ENCODE peak calls at places on chromosomes 12 and 14, in nine cellular contexts. One of them, this sample, is unnamed. For H3K36me3, the result is how much of the 10 kb centered on the place peaks cover.

GRCh38 chr12:112456029-112456428 is 37.3 kb downstream of the PTPN11 start:
- DNase-seq in mammary epithelial cell: no peak
- DNase-seq in kidney epithelial cell: no peak
- DNase-seq in GM23338: no peak
- DNase-seq in MM.1S: no peak
- DNase-seq in IMR-90: no peak
- DNase-seq in suprapubic skin: no peak
- DNase-seq in MG63: no peak
- DNase-seq in body of pancreas: no peak
- DNase-seq in this sample: no peak

GRCh38 chr14:64998455-64998931 is 11.8 kb downstream of the FNTB start:
- DNase-seq in body of pancreas: no peak
- DNase-seq in MG63: no peak
- DNase-seq in kidney epithelial cell: no peak
- DNase-seq in MM.1S: no peak
- DNase-seq in mammary epithelial cell: peak
- DNase-seq in IMR-90: peak
- DNase-seq in GM23338: no peak
- DNase-seq in suprapubic skin: no peak
- DNase-seq in this sample: no peak

GRCh38 chr14:91918159-91918883 is 29.2 kb downstream of the FBLN5 start:
- DNase-seq in MG63: no peak
- DNase-seq in kidney epithelial cell: no peak
- DNase-seq in GM23338: no peak
- DNase-seq in IMR-90: no peak
- DNase-seq in suprapubic skin: no peak
- DNase-seq in body of pancreas: no peak
- DNase-seq in mammary epithelial cell: no peak
- DNase-seq in MM.1S: no peak
- DNase-seq in this sample: no peak

GRCh38 chr12:69583203-69583602 is 2.1 kb upstream of the CCT2 start:
- DNase-seq in MM.1S: no peak
- DNase-seq in MG63: peak
- DNase-seq in IMR-90: no peak
- DNase-seq in kidney epithelial cell: no peak
- DNase-seq in body of pancreas: no peak
- DNase-seq in suprapubic skin: no peak
- DNase-seq in GM23338: peak
- DNase-seq in mammary epithelial cell: no peak
- DNase-seq in this sample: no peak

GRCh38 chr12:108080363-108080762 is 48.7 kb upstream of the WSCD2 start:
- DNase-seq in MM.1S: no peak
- DNase-seq in MG63: no peak
- DNase-seq in kidney epithelial cell: no peak
- DNase-seq in suprapubic skin: no peak
- DNase-seq in IMR-90: no peak
- DNase-seq in body of pancreas: no peak
- DNase-seq in GM23338: peak
- DNase-seq in mammary epithelial cell: no peak
- DNase-seq in this sample: no peak

GRCh38 chr14:20609215-20610001 is 18.2 kb upstream of the RNASE12 start:
- DNase-seq in MM.1S: peak
- DNase-seq in suprapubic skin: peak
- DNase-seq in mammary epithelial cell: peak
- DNase-seq in IMR-90: peak
- DNase-seq in kidney epithelial cell: peak
- DNase-seq in body of pancreas: peak
- DNase-seq in MG63: peak
- DNase-seq in GM23338: peak
- DNase-seq in this sample: peak

GRCh38 chr14:58832010-58832409 is 194.2 kb downstream of the DACT1 start:
- DNase-seq in IMR-90: no peak
- DNase-seq in GM23338: no peak
- DNase-seq in MM.1S: no peak
- DNase-seq in kidney epithelial cell: no peak
- DNase-seq in suprapubic skin: no peak
- DNase-seq in mammary epithelial cell: peak
- DNase-seq in MG63: no peak
- DNase-seq in body of pancreas: no peak
- DNase-seq in this sample: no peak

GRCh38 chr14:73237786-73238261 is 518 bp downstream of the PAPLN start:
- DNase-seq in MG63: no peak
- DNase-seq in GM23338: peak
- DNase-seq in MM.1S: no peak
- DNase-seq in mammary epithelial cell: no peak
- DNase-seq in suprapubic skin: no peak
- DNase-seq in IMR-90: no peak
- DNase-seq in body of pancreas: no peak
- DNase-seq in kidney epithelial cell: no peak
- DNase-seq in this sample: no peak

GRCh38 chr14:85471156-85471555 is 58.8 kb upstream of the FLRT2 start:
- DNase-seq in kidney epithelial cell: no peak
- DNase-seq in GM23338: no peak
- DNase-seq in IMR-90: peak
- DNase-seq in MM.1S: no peak
- DNase-seq in body of pancreas: no peak
- DNase-seq in suprapubic skin: no peak
- DNase-seq in mammary epithelial cell: no peak
- DNase-seq in MG63: no peak
- DNase-seq in this sample: no peak

GRCh38 chr12:108996320-108996719 is 24.5 kb downstream of the SVOP start:
- DNase-seq in MG63: no peak
- DNase-seq in kidney epithelial cell: no peak
- DNase-seq in mammary epithelial cell: no peak
- DNase-seq in GM23338: no peak
- DNase-seq in body of pancreas: no peak
- DNase-seq in suprapubic skin: no peak
- DNase-seq in IMR-90: no peak
- DNase-seq in MM.1S: no peak
- DNase-seq in this sample: no peak

GRCh38 chr12:3700861-3701260 is 52.0 kb downstream of the CRACR2A start:
- DNase-seq in body of pancreas: no peak
- DNase-seq in MM.1S: no peak
- DNase-seq in mammary epithelial cell: no peak
- DNase-seq in kidney epithelial cell: no peak
- DNase-seq in MG63: no peak
- DNase-seq in GM23338: no peak
- DNase-seq in IMR-90: peak
- DNase-seq in suprapubic skin: no peak
- DNase-seq in this sample: no peak

GRCh38 chr12:53577941-53578352 is 48.2 kb downstream of the ATF7 start:
- DNase-seq in body of pancreas: no peak
- DNase-seq in MM.1S: no peak
- DNase-seq in suprapubic skin: no peak
- DNase-seq in GM23338: no peak
- DNase-seq in kidney epithelial cell: no peak
- DNase-seq in mammary epithelial cell: no peak
- DNase-seq in IMR-90: no peak
- DNase-seq in MG63: no peak
- DNase-seq in this sample: no peak

GRCh38 chr12:125032466-125033152 is 32.6 kb upstream of the AACS start:
- DNase-seq in kidney epithelial cell: no peak
- DNase-seq in MG63: no peak
- DNase-seq in mammary epithelial cell: no peak
- DNase-seq in MM.1S: no peak
- DNase-seq in GM23338: no peak
- DNase-seq in suprapubic skin: no peak
- DNase-seq in IMR-90: no peak
- DNase-seq in body of pancreas: no peak
- DNase-seq in this sample: no peak

GRCh38 chr12:105233045-105233905 is 2.7 kb downstream of the APPL2 start:
- DNase-seq in IMR-90: no peak
- DNase-seq in mammary epithelial cell: no peak
- DNase-seq in MM.1S: no peak
- DNase-seq in body of pancreas: no peak
- DNase-seq in MG63: no peak
- DNase-seq in GM23338: no peak
- DNase-seq in kidney epithelial cell: no peak
- DNase-seq in suprapubic skin: no peak
- DNase-seq in this sample: no peak

GRCh38 chr12:124296295-124296915 is 1.5 kb downstream of the RFLNA start:
- DNase-seq in MM.1S: no peak
- DNase-seq in MG63: no peak
- DNase-seq in GM23338: peak
- DNase-seq in suprapubic skin: no peak
- DNase-seq in mammary epithelial cell: no peak
- DNase-seq in IMR-90: no peak
- DNase-seq in body of pancreas: no peak
- DNase-seq in kidney epithelial cell: no peak
- DNase-seq in this sample: no peak

GRCh38 chr14:69298131-69299071 is 38.4 kb downstream of the GALNT16 start:
- DNase-seq in GM23338: no peak
- DNase-seq in body of pancreas: no peak
- DNase-seq in MM.1S: no peak
- DNase-seq in IMR-90: no peak
- DNase-seq in MG63: no peak
- DNase-seq in suprapubic skin: no peak
- DNase-seq in mammary epithelial cell: no peak
- DNase-seq in kidney epithelial cell: no peak
- DNase-seq in this sample: no peak

GRCh38 chr14:64971890-64972785 is at the start of gene RAB15:
- DNase-seq in suprapubic skin: no peak
- DNase-seq in IMR-90: peak
- DNase-seq in body of pancreas: peak
- DNase-seq in MM.1S: no peak
- DNase-seq in GM23338: peak
- DNase-seq in MG63: peak
- DNase-seq in kidney epithelial cell: no peak
- DNase-seq in mammary epithelial cell: peak
- DNase-seq in this sample: peak

GRCh38 chr12:59322473-59322872 is 273.4 kb upstream of the SLC16A7 start:
- DNase-seq in mammary epithelial cell: no peak
- DNase-seq in GM23338: no peak
- DNase-seq in suprapubic skin: no peak
- DNase-seq in body of pancreas: no peak
- DNase-seq in IMR-90: no peak
- DNase-seq in kidney epithelial cell: no peak
- DNase-seq in MM.1S: no peak
- DNase-seq in MG63: no peak
- DNase-seq in this sample: no peak

GRCh38 chr12:118773956-118774723 is 207.2 kb upstream of the SRRM4 start:
- DNase-seq in body of pancreas: no peak
- DNase-seq in MG63: no peak
- DNase-seq in IMR-90: no peak
- DNase-seq in MM.1S: no peak
- DNase-seq in GM23338: peak
- DNase-seq in kidney epithelial cell: no peak
- DNase-seq in suprapubic skin: no peak
- DNase-seq in mammary epithelial cell: no peak
- DNase-seq in this sample: no peak

GRCh38 chr12:96698521-96698920 is 208.5 kb upstream of the NEDD1 start:
- DNase-seq in kidney epithelial cell: no peak
- DNase-seq in MM.1S: no peak
- DNase-seq in IMR-90: no peak
- DNase-seq in suprapubic skin: no peak
- DNase-seq in GM23338: peak
- DNase-seq in body of pancreas: no peak
- DNase-seq in mammary epithelial cell: no peak
- DNase-seq in MG63: peak
- DNase-seq in this sample: no peak

GRCh38 chr12:3944620-3945019 is 71.4 kb upstream of the PARP11 start:
- DNase-seq in mammary epithelial cell: no peak
- DNase-seq in IMR-90: no peak
- DNase-seq in MG63: no peak
- DNase-seq in MM.1S: no peak
- DNase-seq in body of pancreas: no peak
- DNase-seq in suprapubic skin: no peak
- DNase-seq in kidney epithelial cell: no peak
- DNase-seq in GM23338: peak
- DNase-seq in this sample: no peak

GRCh38 chr12:96985515-96986362 is 78.7 kb downstream of the NEDD1 start:
- DNase-seq in MG63: no peak
- DNase-seq in body of pancreas: peak
- DNase-seq in mammary epithelial cell: no peak
- DNase-seq in suprapubic skin: no peak
- DNase-seq in MM.1S: peak
- DNase-seq in IMR-90: no peak
- DNase-seq in GM23338: peak
- DNase-seq in kidney epithelial cell: no peak
- DNase-seq in this sample: peak

GRCh38 chr12:123028475-123028874 is 48.0 kb downstream of the ARL6IP4 start:
- DNase-seq in body of pancreas: no peak
- DNase-seq in mammary epithelial cell: no peak
- DNase-seq in MG63: no peak
- DNase-seq in IMR-90: no peak
- DNase-seq in MM.1S: no peak
- DNase-seq in kidney epithelial cell: no peak
- DNase-seq in GM23338: no peak
- DNase-seq in suprapubic skin: no peak
- DNase-seq in this sample: no peak
- H3K36me3 ChIP-seq in body of pancreas: under half
- H3K36me3 ChIP-seq in mammary epithelial cell: under half
- H3K36me3 ChIP-seq in MG63: under half
- H3K36me3 ChIP-seq in IMR-90: under half
- H3K36me3 ChIP-seq in MM.1S: under half
- H3K36me3 ChIP-seq in kidney epithelial cell: under half
- H3K36me3 ChIP-seq in GM23338: under half
- H3K36me3 ChIP-seq in suprapubic skin: under half
- H3K36me3 ChIP-seq in this sample: under half

GRCh38 chr14:75032939-75033338 is 18.3 kb downstream of the MLH3 start:
- DNase-seq in GM23338: no peak
- DNase-seq in body of pancreas: no peak
- DNase-seq in MM.1S: no peak
- DNase-seq in mammary epithelial cell: no peak
- DNase-seq in MG63: no peak
- DNase-seq in IMR-90: no peak
- DNase-seq in kidney epithelial cell: no peak
- DNase-seq in suprapubic skin: no peak
- DNase-seq in this sample: no peak
- H3K36me3 ChIP-seq in GM23338: under half
- H3K36me3 ChIP-seq in body of pancreas: under half
- H3K36me3 ChIP-seq in MM.1S: under half
- H3K36me3 ChIP-seq in mammary epithelial cell: under half
- H3K36me3 ChIP-seq in MG63: under half
- H3K36me3 ChIP-seq in IMR-90: under half
- H3K36me3 ChIP-seq in kidney epithelial cell: under half
- H3K36me3 ChIP-seq in suprapubic skin: under half
- H3K36me3 ChIP-seq in this sample: under half

GRCh38 chr14:101593411-101594181 is 32.3 kb downstream of the DIO3 start:
- DNase-seq in MM.1S: no peak
- DNase-seq in kidney epithelial cell: no peak
- DNase-seq in mammary epithelial cell: no peak
- DNase-seq in suprapubic skin: no peak
- DNase-seq in GM23338: no peak
- DNase-seq in body of pancreas: no peak
- DNase-seq in MG63: peak
- DNase-seq in IMR-90: no peak
- DNase-seq in this sample: no peak
- H3K36me3 ChIP-seq in MM.1S: under half
- H3K36me3 ChIP-seq in kidney epithelial cell: under half
- H3K36me3 ChIP-seq in mammary epithelial cell: under half
- H3K36me3 ChIP-seq in suprapubic skin: under half
- H3K36me3 ChIP-seq in GM23338: under half
- H3K36me3 ChIP-seq in body of pancreas: under half
- H3K36me3 ChIP-seq in MG63: under half
- H3K36me3 ChIP-seq in IMR-90: under half
- H3K36me3 ChIP-seq in this sample: under half

GRCh38 chr12:131987552-131987951 is 37.8 kb downstream of the EP400 start:
- DNase-seq in IMR-90: no peak
- DNase-seq in mammary epithelial cell: no peak
- DNase-seq in suprapubic skin: no peak
- DNase-seq in kidney epithelial cell: no peak
- DNase-seq in MM.1S: no peak
- DNase-seq in GM23338: no peak
- DNase-seq in body of pancreas: no peak
- DNase-seq in MG63: no peak
- DNase-seq in this sample: no peak
- H3K36me3 ChIP-seq in IMR-90: half or more
- H3K36me3 ChIP-seq in mammary epithelial cell: under half
- H3K36me3 ChIP-seq in suprapubic skin: half or more
- H3K36me3 ChIP-seq in kidney epithelial cell: under half
- H3K36me3 ChIP-seq in MM.1S: under half
- H3K36me3 ChIP-seq in GM23338: under half
- H3K36me3 ChIP-seq in body of pancreas: under half
- H3K36me3 ChIP-seq in MG63: half or more
- H3K36me3 ChIP-seq in this sample: half or more